ENCODE peak calls at places on chromosomes 2 and 18, in four cellular contexts. O is fibroblast of the aortic adventitia, V is PC-3, J is heart left ventricle. L is an unnamed sample.

GRCh38 chr2:186347472-186347871 is 138.6 kb upstream of the ZC3H15 start:
- DNase-seq in V (peak), O (no peak), J (no peak), L (peak)

GRCh38 chr2:100895402-100895801 is 75.5 kb downstream of the NPAS2 start:
- DNase-seq in J (peak), O (no peak), V (peak), L (peak)

GRCh38 chr2:9467687-9468086 is 6.7 kb upstream of the IAH1 start:
- DNase-seq in V (no peak), O (no peak), J (no peak), L (no peak)

GRCh38 chr2:31980674-31981356 is 30.0 kb downstream of the MEMO1 start:
- DNase-seq in O (peak), V (peak), J (no peak), L (peak)

GRCh38 chr2:241254904-241255351 is 60.5 kb downstream of the HDLBP start:
- DNase-seq in V (no peak), O (no peak), J (no peak), L (no peak)

GRCh38 chr2:106582431-106583143 is 95.4 kb downstream of the CD8B2 start:
- DNase-seq in J (peak), V (peak), O (peak), L (peak)

GRCh38 chr18:23776306-23776705 is 87.1 kb downstream of the LAMA3 start:
- DNase-seq in O (no peak), J (no peak), V (no peak), L (no peak)

GRCh38 chr2:218168635-218169462 is 2.1 kb upstream of the CXCR1 start:
- DNase-seq in O (peak), J (peak), V (peak), L (peak)

GRCh38 chr2:135528006-135528405 is 3.0 kb downstream of the ZRANB3 start:
- DNase-seq in O (no peak), J (no peak), V (no peak), L (no peak)

GRCh38 chr2:209753020-209753419 is 18.6 kb upstream of the UNC80 start:
- DNase-seq in J (no peak), V (no peak), O (no peak), L (no peak)

GRCh38 chr2:137449454-137449853 is 514.8 kb upstream of the HNMT start:
- DNase-seq in O (no peak), J (no peak), V (no peak), L (no peak)

GRCh38 chr2:145644820-145645302 is 1124.9 kb upstream of the ZEB2 start:
- DNase-seq in O (no peak), V (peak), J (no peak), L (peak)

GRCh38 chr18:58177886-58178470 is 134.0 kb downstream of the NEDD4L start:
- DNase-seq in V (no peak), J (no peak), O (no peak), L (no peak)

GRCh38 chr2:60549250-60550150 is 4.0 kb downstream of the BCL11A start:
- DNase-seq in J (peak), O (no peak), V (peak), L (no peak)

GRCh38 chr18:47917923-47918610 is 12.4 kb downstream of the SMAD2 start:
- DNase-seq in O (no peak), J (no peak), V (no peak), L (no peak)

GRCh38 chr2:236968101-236968886 is 117.4 kb upstream of the COPS8 start:
- DNase-seq in O (no peak), J (no peak), V (no peak), L (no peak)
- H3K4me3 ChIP-seq in O (no peak), J (no peak), V (no peak), L (no peak)

DNA sequence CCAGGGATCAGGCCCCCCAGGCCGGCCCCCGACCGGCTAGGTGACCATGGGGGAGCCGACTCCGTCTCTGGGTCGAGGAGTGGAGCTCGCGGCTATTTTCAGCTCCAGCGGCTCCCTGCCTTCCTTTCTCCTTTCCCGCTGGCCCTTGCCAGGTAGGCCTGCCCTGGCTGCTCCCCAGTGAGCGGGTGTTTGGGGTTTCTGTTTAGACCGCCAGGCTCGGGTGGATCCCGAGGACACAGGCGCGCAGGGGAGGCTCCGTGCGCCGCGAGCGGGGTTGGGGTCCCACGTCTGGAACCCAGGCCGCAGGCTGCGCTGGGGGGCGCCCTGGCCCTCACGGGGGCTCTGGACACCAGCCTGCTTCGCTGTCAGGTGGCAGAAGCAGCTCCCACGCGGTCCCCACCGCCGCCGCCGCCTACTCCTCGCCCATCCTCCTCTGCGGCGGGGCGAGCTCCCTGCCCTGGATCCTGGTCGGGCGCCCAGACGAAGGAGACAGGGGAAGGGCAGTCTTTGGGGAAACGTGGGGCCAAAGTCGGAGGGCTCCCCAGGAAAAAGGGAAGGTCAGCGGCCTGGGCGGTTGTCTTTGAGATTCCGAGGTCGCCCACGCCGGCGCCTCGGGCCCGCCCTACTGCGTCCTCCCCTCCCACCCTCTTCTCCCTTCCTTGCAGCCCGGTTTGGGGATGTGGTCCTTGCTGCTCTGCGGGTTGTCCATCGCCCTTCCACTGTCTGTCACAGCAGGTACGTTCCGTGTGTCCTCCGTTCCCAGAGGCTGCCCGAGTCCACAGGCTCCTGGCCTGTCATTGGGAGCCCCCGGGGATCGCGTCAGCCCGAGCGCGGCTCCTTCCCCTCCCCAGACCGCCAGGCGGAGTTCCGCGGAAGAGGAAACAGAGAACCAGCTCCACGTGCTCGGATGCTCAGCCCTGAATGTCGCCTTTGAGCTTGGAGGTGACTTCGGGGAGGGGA is 648 bp downstream of the IL1RL2 start:
- DNase-seq in J (peak), V (no peak), O (peak), L (peak)
- TF ChIP-seq CTCF in J (no peak), V (no peak), O (peak), L (peak)

GRCh38 chr2:189574793-189575475 is 5.7 kb downstream of the SLC40A1 start:
- DNase-seq in O (no peak), J (no peak), V (no peak), L (no peak)
- H3K4me3 ChIP-seq in O (no peak), J (peak), V (no peak), L (no peak)

DNA sequence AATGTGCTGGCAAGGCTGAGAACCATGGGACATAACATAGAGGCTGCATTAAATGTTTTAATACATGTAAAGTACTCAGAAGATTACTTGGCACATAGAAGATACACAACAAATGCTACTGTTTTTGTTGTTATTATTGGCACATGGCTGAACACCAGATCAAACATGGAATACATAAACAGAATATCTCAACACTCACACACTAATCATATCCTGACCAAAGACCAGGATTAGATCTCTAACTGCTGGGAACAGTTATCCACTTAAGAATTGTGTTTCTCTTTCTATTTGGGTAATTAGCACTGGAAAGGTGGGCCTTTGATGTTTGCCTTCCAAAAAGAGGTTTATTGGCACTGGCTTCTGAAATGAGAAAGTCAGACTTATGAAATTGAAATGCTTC is 69.3 kb downstream of the KCNE4 start:
- DNase-seq in J (no peak), V (no peak), O (no peak), L (no peak)
- TF ChIP-seq CTCF in J (no peak), V (no peak), O (no peak), L (no peak)

GRCh38 chr18:2881490-2882195 is 34.8 kb downstream of the EMILIN2 start:
- DNase-seq in J (peak), V (no peak), O (peak), L (peak)
- H3K4me3 ChIP-seq in J (no peak), V (no peak), O (no peak), L (no peak)

GRCh38 chr18:48951448-48952286 is 902 bp upstream of the SMAD7 start:
- DNase-seq in V (peak), O (peak), J (peak), L (peak)
- TF ChIP-seq CTCF in V (no peak), O (peak), J (peak), L (no peak)

DNA sequence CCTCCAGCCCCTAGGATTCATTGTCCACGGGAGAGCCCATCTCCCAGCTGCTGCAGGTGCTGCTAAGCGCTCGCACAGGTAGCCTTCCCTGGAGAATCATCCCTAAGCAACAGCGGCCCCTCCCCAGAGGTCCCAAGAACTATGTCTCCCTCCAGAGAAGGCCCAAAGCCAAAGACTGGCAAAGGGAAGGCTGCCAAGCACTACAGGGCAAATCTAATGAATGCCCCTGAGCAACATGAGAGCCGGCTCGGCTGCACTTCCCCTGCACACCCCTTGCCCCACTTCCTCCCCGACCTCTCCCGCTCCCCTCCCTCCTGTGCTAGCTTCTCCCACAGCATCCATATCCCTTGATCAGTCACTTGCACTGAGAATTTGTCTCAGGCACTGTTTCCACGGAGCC is 20.0 kb upstream of the COL6A3 start:
- DNase-seq in J (no peak), V (peak), O (no peak), L (no peak)
- H3K4me3 ChIP-seq in J (no peak), V (peak), O (no peak), L (no peak)

GRCh38 chr18:54222922-54223567 is 1.4 kb downstream of the MBD2 start:
- DNase-seq in V (no peak), O (peak), J (no peak), L (no peak)
- TF ChIP-seq CTCF in V (peak), O (no peak), J (no peak), L (peak)